ENCODE peak calls at places on chromosomes 16 and 17, in eight cellular contexts. Y, C, S, Q, K, R, G and V are unnamed samples.

GRCh38 chr17:62626719-62627218 is 701 bp upstream of the MRC2 start:
- DNase-seq in C (no peak), Q (peak), S (peak), R (peak), K (peak), Y (peak), G (no peak), V (peak)

GRCh38 chr17:320139-320538 is 32.5 kb downstream of the RPH3AL start:
- DNase-seq in Y (no peak), R (no peak), C (peak), S (no peak), G (no peak), K (no peak), Q (no peak), V (no peak)

GRCh38 chr17:53630638-53631037 is 192.1 kb upstream of the KIF2B start:
- DNase-seq in G (no peak), S (no peak), Y (no peak), R (no peak), K (no peak), Q (no peak), C (no peak), V (no peak)

GRCh38 chr17:8872036-8872704 is 4.7 kb upstream of the PIK3R6 start:
- DNase-seq in S (no peak), R (no peak), C (no peak), Q (no peak), Y (no peak), K (no peak), G (no peak), V (no peak)

GRCh38 chr17:43140396-43141332 is 15.5 kb upstream of the BRCA1 start:
- DNase-seq in G (no peak), S (no peak), C (peak), R (no peak), Y (no peak), K (no peak), Q (no peak), V (no peak)

GRCh38 chr16:66874079-66874775 is 6.1 kb upstream of the PDP2 start:
- DNase-seq in S (no peak), K (no peak), Y (peak), G (no peak), Q (no peak), C (no peak), R (no peak), V (no peak)

GRCh38 chr17:7477392-7478275 is 1.8 kb downstream of the ZBTB4 start:
- DNase-seq in G (no peak), R (no peak), Q (peak), Y (peak), K (no peak), C (peak), S (peak), V (peak)

GRCh38 chr17:4950757-4951204 is at the start of gene ENO3:
- DNase-seq in C (no peak), Q (no peak), G (no peak), K (no peak), R (peak), S (no peak), Y (no peak), V (no peak)

GRCh38 chr16:1538804-1539520 is 5.5 kb downstream of the TMEM204 start:
- DNase-seq in Q (no peak), R (no peak), G (no peak), K (no peak), C (no peak), Y (no peak), S (no peak), V (no peak)

GRCh38 chr17:69525920-69526841 is 111.7 kb downstream of the MAP2K6 start:
- DNase-seq in Y (peak), C (no peak), G (peak), K (peak), S (peak), Q (no peak), R (peak), V (peak)

GRCh38 chr16:73890524-73891500 is 405.8 kb upstream of the PSMD7 start:
- DNase-seq in Q (no peak), K (no peak), R (no peak), C (no peak), S (no peak), Y (peak), G (no peak), V (no peak)

GRCh38 chr17:78879679-78880186 is 23.3 kb downstream of the CEP295NL start:
- DNase-seq in Y (peak), S (peak), R (peak), Q (peak), C (no peak), K (no peak), G (no peak), V (peak)

GRCh38 chr16:8686031-8686621 is 11.7 kb downstream of the ABAT start:
- DNase-seq in R (peak), G (no peak), Q (no peak), K (no peak), C (peak), S (no peak), Y (no peak), V (no peak)

GRCh38 chr16:2852731-2853507 is 5.1 kb downstream of the PRSS22 start:
- DNase-seq in G (no peak), Y (no peak), C (peak), S (no peak), R (no peak), Q (no peak), K (no peak), V (no peak)

GRCh38 chr16:10949424-10949970 is 5.1 kb downstream of the CLEC16A start:
- DNase-seq in C (no peak), Q (no peak), R (no peak), Y (peak), G (peak), S (no peak), K (peak), V (no peak)

GRCh38 chr17:13346996-13347762 is 254.6 kb downstream of the HS3ST3A1 start:
- DNase-seq in C (no peak), G (no peak), K (no peak), Q (no peak), Y (peak), S (peak), R (no peak), V (no peak)

GRCh38 chr17:59751955-59752413 is 44.5 kb downstream of the VMP1 start:
- DNase-seq in R (no peak), S (no peak), Q (no peak), Y (no peak), C (no peak), K (no peak), G (no peak), V (no peak)

GRCh38 chr17:43018008-43018853 is 4.0 kb downstream of the VAT1 start:
- DNase-seq in G (no peak), S (no peak), Y (no peak), Q (no peak), K (no peak), C (no peak), R (no peak), V (no peak)

GRCh38 chr16:58399718-58400633 is 7.7 kb downstream of the GINS3 start:
- DNase-seq in C (no peak), Q (no peak), G (no peak), K (no peak), R (no peak), S (no peak), Y (peak), V (no peak)

GRCh38 chr17:8726477-8726876 is 18.2 kb downstream of the CCDC42 start:
- DNase-seq in Y (no peak), R (no peak), S (no peak), Q (no peak), C (no peak), K (no peak), G (no peak), V (no peak)

GRCh38 chr17:78176548-78177025 is 8.2 kb downstream of the SYNGR2 start:
- DNase-seq in K (no peak), Y (peak), R (peak), G (no peak), Q (peak), S (no peak), C (peak), V (peak)

GRCh38 chr17:69335018-69335417 is 8.1 kb upstream of the ABCA5 start:
- DNase-seq in C (no peak), Q (no peak), K (peak), G (no peak), R (no peak), S (no peak), Y (peak), V (no peak)

GRCh38 chr16:72819345-72819744 is 228.6 kb downstream of the ZFHX3 start:
- DNase-seq in Y (peak), R (no peak), C (no peak), Q (no peak), G (no peak), S (no peak), K (no peak), V (no peak)

GRCh38 chr17:7497228-7497627 is 13.1 kb downstream of the POLR2A start:
- DNase-seq in S (no peak), Q (no peak), Y (no peak), G (no peak), R (no peak), K (no peak), C (no peak), V (no peak)

GRCh38 chr17:4249452-4250029 is 14.2 kb downstream of the ANKFY1 start:
- DNase-seq in G (no peak), Y (peak), Q (no peak), S (no peak), R (no peak), C (no peak), K (no peak), V (no peak)

GRCh38 chr16:27228621-27229501 is 25.5 kb downstream of the KDM8 start:
- DNase-seq in C (peak), G (no peak), Q (no peak), K (peak), Y (no peak), R (peak), S (no peak), V (no peak)

GRCh38 chr16:86834451-86835035 is 256.2 kb downstream of the FOXL1 start:
- DNase-seq in S (peak), Y (peak), Q (no peak), R (no peak), K (no peak), C (no peak), G (no peak), V (no peak)

GRCh38 chr17:4365628-4366311 is 705 bp downstream of the UBE2G1 start:
- DNase-seq in C (peak), R (peak), Y (peak), S (no peak), K (no peak), Q (peak), G (no peak), V (no peak)

GRCh38 chr16:61829631-61830030 is 206.6 kb downstream of the CDH8 start:
- DNase-seq in Y (peak), G (no peak), Q (no peak), S (no peak), C (no peak), K (no peak), R (no peak), V (no peak)

GRCh38 chr17:34647511-34647910 is 68.1 kb downstream of the TMEM132E start:
- DNase-seq in S (no peak), G (no peak), Y (no peak), R (no peak), Q (no peak), C (no peak), K (no peak), V (no peak)

GRCh38 chr17:35245196-35245486 is 2.3 kb downstream of the SLFN5 start:
- DNase-seq in Q (no peak), R (no peak), C (no peak), Y (peak), G (peak), K (no peak), S (peak), V (no peak)

GRCh38 chr17:57278740-57279387 is 22.5 kb downstream of the MSI2 start:
- DNase-seq in Q (no peak), K (no peak), C (no peak), S (no peak), R (no peak), G (no peak), Y (no peak), V (no peak)

GRCh38 chr16:89360760-89361435 is 129.5 kb downstream of the ANKRD11 start:
- DNase-seq in K (no peak), C (peak), S (no peak), Y (no peak), G (no peak), R (no peak), Q (no peak), V (no peak)

GRCh38 chr17:47621293-47622178 is 28.2 kb upstream of the KPNB1 start:
- DNase-seq in R (no peak), C (no peak), K (no peak), Q (no peak), S (peak), G (peak), Y (peak), V (no peak)

GRCh38 chr16:2482181-2483107 is 7.5 kb downstream of the TBC1D24 start:
- DNase-seq in Y (peak), G (no peak), K (no peak), S (no peak), R (peak), C (no peak), Q (no peak), V (peak)

GRCh38 chr16:53612003-53612402 is 91.7 kb downstream of the RPGRIP1L start:
- DNase-seq in C (no peak), K (no peak), S (no peak), Q (no peak), R (no peak), G (no peak), Y (no peak), V (no peak)

DNA sequence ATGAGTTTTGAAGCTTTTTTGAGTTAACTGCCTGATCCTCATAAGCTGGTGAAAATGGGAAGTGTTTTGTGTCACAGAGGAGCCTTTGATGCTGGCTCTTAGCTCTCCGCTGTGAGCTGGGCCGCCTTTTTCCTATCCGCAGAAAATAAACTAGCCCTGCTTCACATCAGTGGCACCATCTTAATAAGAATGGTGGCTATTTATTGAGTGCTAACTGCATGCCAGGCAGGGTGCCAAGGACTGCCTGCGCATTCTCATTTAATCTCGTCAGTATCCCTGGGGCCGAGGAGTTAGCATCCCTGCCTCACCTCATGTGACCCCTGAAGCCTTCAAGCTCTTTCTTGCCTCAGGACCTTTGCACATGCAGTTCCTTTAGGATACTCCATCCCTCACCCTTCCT is 309.0 kb downstream of the CPPED1 start:
- DNase-seq in C (no peak), Y (no peak), G (no peak), Q (no peak), K (no peak), S (no peak), R (no peak), V (no peak)
- H3K4me3 ChIP-seq in C (no peak), Y (no peak), G (no peak), Q (no peak), K (no peak), S (no peak), R (no peak), V (no peak)

DNA sequence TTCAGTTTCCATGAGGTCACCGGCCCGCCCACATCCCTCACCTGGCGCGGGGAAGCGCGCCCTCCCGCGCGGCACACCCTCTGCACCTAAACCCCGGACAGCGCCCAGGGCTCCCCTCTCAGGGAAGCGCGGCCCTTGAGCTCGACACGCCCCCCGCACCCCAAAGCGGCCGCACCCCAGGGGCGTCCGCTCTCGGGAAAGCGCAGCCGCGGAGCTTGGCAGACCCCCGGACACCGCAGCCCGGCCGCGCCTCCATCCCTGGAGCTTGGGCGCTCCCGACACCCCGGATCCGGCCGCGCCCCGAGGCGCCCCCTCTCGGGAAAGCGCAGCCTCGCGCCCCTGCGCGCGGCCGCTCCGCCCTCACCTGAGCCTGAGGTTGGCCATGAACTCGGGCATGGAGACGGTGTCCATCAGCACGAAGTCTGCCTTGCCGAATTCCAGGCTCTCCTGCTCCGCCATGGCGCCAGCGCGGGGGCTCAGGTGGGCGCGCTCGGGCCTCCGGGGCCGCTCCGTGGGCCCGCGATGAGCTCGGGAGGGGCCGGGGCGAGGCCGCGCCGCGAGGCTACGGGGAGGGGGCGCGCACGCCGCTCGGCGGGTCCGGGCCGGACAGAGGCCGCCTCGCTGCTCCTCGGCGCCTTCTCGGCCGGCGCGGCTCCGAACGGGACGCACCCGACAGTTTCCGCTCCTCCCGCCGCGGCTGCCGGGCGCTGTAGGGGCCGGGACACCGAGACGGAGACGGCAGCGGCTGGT is at the start of gene MYO1D:
- DNase-seq in Q (peak), R (peak), K (no peak), C (peak), S (no peak), Y (no peak), G (peak), V (no peak)
- H3K27ac ChIP-seq in Q (peak), R (peak), K (no peak), C (peak), S (no peak), Y (no peak), G (peak), V (peak)

GRCh38 chr17:81113158-81113724 is 52.1 kb upstream of the PVALEF start:
- DNase-seq in C (no peak), Y (no peak), K (no peak), Q (no peak), S (no peak), R (no peak), G (no peak), V (no peak)

GRCh38 chr17:81111066-81111465 is 54.2 kb upstream of the PVALEF start:
- DNase-seq in K (no peak), C (no peak), Y (no peak), S (no peak), R (no peak), Q (no peak), G (no peak), V (no peak)

GRCh38 chr17:81114694-81115093 is 50.6 kb upstream of the PVALEF start:
- DNase-seq in Q (no peak), G (no peak), S (no peak), Y (no peak), C (no peak), K (no peak), R (no peak), V (no peak)

GRCh38 chr17:81110488-81111040 is 54.7 kb upstream of the PVALEF start:
- DNase-seq in G (no peak), K (no peak), R (no peak), Q (no peak), Y (no peak), C (no peak), S (no peak), V (no peak)

DNA sequence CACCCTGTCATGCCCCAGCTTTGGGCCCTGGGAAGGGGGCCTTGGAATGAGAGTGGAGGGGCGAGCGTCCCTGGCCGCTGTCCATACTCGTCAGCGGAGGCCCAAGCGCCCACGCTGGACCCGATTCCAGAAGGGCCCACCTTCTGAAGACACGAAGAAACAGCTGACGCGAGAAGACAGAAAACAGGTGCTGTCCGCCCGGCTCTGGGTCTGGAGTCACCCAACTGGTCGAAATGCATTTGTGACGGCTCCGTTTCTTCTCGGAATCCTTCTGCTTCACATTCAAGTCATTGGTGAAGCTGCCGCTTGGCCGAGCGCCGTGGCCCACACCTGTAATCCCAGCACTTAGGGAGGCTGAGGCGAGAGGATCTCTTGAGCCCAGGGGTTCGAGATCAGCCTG is 52.8 kb upstream of the PVALEF start:
- DNase-seq in Y (no peak), Q (no peak), C (no peak), K (no peak), G (no peak), S (no peak), R (no peak), V (no peak)
- TF ChIP-seq CTCF in Y (no peak), Q (no peak), C (no peak), K (no peak), G (no peak), S (no peak), R (no peak), V (no peak)

GRCh38 chr16:69724414-69724873 is 1.9 kb downstream of the NQO1 start:
- DNase-seq in C (peak), G (no peak), Q (no peak), R (no peak), K (no peak), S (no peak), Y (no peak), V (no peak)

GRCh38 chr16:69724981-69725479 is 1.3 kb downstream of the NQO1 start:
- DNase-seq in G (no peak), Y (no peak), R (no peak), S (no peak), C (peak), K (no peak), Q (no peak), V (no peak)

GRCh38 chr16:69725480-69726312 is 664 bp downstream of the NQO1 start:
- DNase-seq in K (no peak), G (no peak), S (no peak), C (peak), Y (no peak), R (no peak), Q (no peak), V (no peak)

GRCh38 chr16:69727916-69728270 is 1.5 kb upstream of the NQO1 start:
- DNase-seq in Y (no peak), Q (peak), S (no peak), C (peak), K (no peak), R (peak), G (no peak), V (no peak)

GRCh38 chr16:69726313-69727060 is at the start of gene NQO1:
- DNase-seq in R (peak), Q (peak), Y (peak), K (peak), S (peak), G (peak), C (peak), V (peak)
- H3K4me3 ChIP-seq in R (peak), Q (peak), Y (peak), K (peak), S (peak), G (peak), C (peak), V (peak)

GRCh38 chr16:84596161-84596560 is 21.7 kb downstream of the COTL1 start:
- DNase-seq in Q (no peak), G (no peak), C (no peak), Y (no peak), R (no peak), S (no peak), K (no peak), V (no peak)
- H3K27ac ChIP-seq in Q (no peak), G (no peak), C (no peak), Y (no peak), R (no peak), S (no peak), K (peak), V (no peak)